ENCODE peak calls at places on chromosome 12, in nine cellular contexts. E, I, U, X, B, Z, K, O and Y are unnamed samples.

GRCh38 chr12:77796775-77797174 is 33.9 kb upstream of the NAV3 start:
- DNase-seq in E (no peak), I (no peak), U (peak; percentile 70), X (peak; percentile 55), B (no peak), Z (no peak), K (peak; percentile 4), O (no peak), Y (no peak)

GRCh38 chr12:31206038-31206670 is 119.8 kb downstream of the SINHCAF start:
- DNase-seq in E (peak; percentile 44), I (no peak), U (peak; percentile 84), X (peak; percentile 92), B (peak; percentile 75), Z (no peak), K (peak; percentile 29), O (no peak), Y (peak; percentile 98)

GRCh38 chr12:120399531-120399930 is 30.6 kb upstream of the MSI1 start:
- DNase-seq in E (no peak), I (no peak), U (peak; percentile 87), X (peak; percentile 50), B (no peak), Z (no peak), K (peak; percentile 37), O (no peak), Y (no peak)

GRCh38 chr12:120110550-120111501 is 5.7 kb downstream of the RAB35 start:
- DNase-seq in E (peak; percentile 72), I (no peak), U (no peak), X (no peak), B (peak; percentile 47), Z (no peak), K (no peak), O (peak; percentile 78), Y (no peak)

GRCh38 chr12:67996347-67996746 is 7.1 kb downstream of the IFNG-AS1 start:
- DNase-seq in E (no peak), I (no peak), U (no peak), X (no peak), B (no peak), Z (no peak), K (no peak), O (no peak), Y (no peak)

GRCh38 chr12:101287357-101287756 is 7.5 kb downstream of the UTP20 start:
- DNase-seq in E (no peak), I (no peak), U (no peak), X (no peak), B (no peak), Z (no peak), K (no peak), O (no peak), Y (no peak)

GRCh38 chr12:69396041-69396440 is 36.5 kb downstream of the YEATS4 start:
- DNase-seq in E (no peak), I (no peak), U (no peak), X (no peak), B (no peak), Z (no peak), K (no peak), O (no peak), Y (no peak)

GRCh38 chr12:110079477-110080400 is 31.4 kb upstream of the C12orf76 start:
- DNase-seq in E (peak; percentile 42), I (no peak), U (no peak), X (peak; percentile 72), B (peak; percentile 28), Z (peak; percentile 33), K (no peak), O (peak; percentile 77), Y (no peak)

GRCh38 chr12:113116875-113117274 is 18.7 kb downstream of the RASAL1 start:
- DNase-seq in E (no peak), I (no peak), U (no peak), X (no peak), B (no peak), Z (no peak), K (no peak), O (no peak), Y (no peak)

GRCh38 chr12:102642199-102642598 is 161.8 kb upstream of the IGF1 start:
- DNase-seq in E (no peak), I (no peak), U (no peak), X (peak; percentile 31), B (no peak), Z (no peak), K (no peak), O (no peak), Y (no peak)

GRCh38 chr12:50188280-50188781 is 21.2 kb upstream of the CERS5 start:
- DNase-seq in E (no peak), I (no peak), U (no peak), X (peak; percentile 71), B (no peak), Z (no peak), K (peak; percentile 20), O (no peak), Y (no peak)

GRCh38 chr12:95258803-95259202 is 41.2 kb downstream of the VEZT start:
- DNase-seq in E (no peak), I (no peak), U (no peak), X (no peak), B (no peak), Z (no peak), K (no peak), O (no peak), Y (no peak)

GRCh38 chr12:89980236-89980635 is 271.6 kb upstream of the ATP2B1 start:
- DNase-seq in E (peak; percentile 31), I (no peak), U (peak; percentile 63), X (peak; percentile 73), B (no peak), Z (no peak), K (no peak), O (no peak), Y (no peak)

GRCh38 chr12:21823581-21823980 is 49.1 kb upstream of the KCNJ8 start:
- DNase-seq in E (peak; percentile 12), I (no peak), U (peak; percentile 51), X (peak; percentile 6), B (peak; percentile 18), Z (no peak), K (peak; percentile 5), O (no peak), Y (no peak)

GRCh38 chr12:79424109-79424721 is 266.5 kb downstream of the PAWR start:
- DNase-seq in E (no peak), I (no peak), U (peak; percentile 91), X (peak; percentile 93), B (no peak), Z (peak; percentile 54), K (peak; percentile 48), O (no peak), Y (peak; percentile 76)

GRCh38 chr12:108721824-108722223 is 9.5 kb downstream of the CORO1C start:
- DNase-seq in E (no peak), I (no peak), U (no peak), X (no peak), B (no peak), Z (no peak), K (no peak), O (no peak), Y (no peak)

GRCh38 chr12:128813392-128813791 is 10.4 kb downstream of the SLC15A4 start:
- DNase-seq in E (no peak), I (no peak), U (no peak), X (no peak), B (no peak), Z (no peak), K (peak; percentile 44), O (no peak), Y (no peak)

GRCh38 chr12:131218291-131219172 is 264.8 kb downstream of the ADGRD1 start:
- DNase-seq in E (no peak), I (no peak), U (no peak), X (no peak), B (peak; percentile 61), Z (peak; percentile 30), K (no peak), O (no peak), Y (no peak)

GRCh38 chr12:63882844-63883243 is 38.3 kb downstream of the SRGAP1 start:
- DNase-seq in E (no peak), I (no peak), U (peak; percentile 53), X (no peak), B (peak; percentile 60), Z (no peak), K (no peak), O (no peak), Y (no peak)

GRCh38 chr12:52139579-52140062 is 52.2 kb downstream of the KRT80 start:
- DNase-seq in E (no peak), I (peak; percentile 48), U (peak; percentile 32), X (no peak), B (peak; percentile 86), Z (no peak), K (peak; percentile 69), O (no peak), Y (no peak)

GRCh38 chr12:100988278-100988625 is 193.7 kb downstream of the ANO4 start:
- DNase-seq in E (no peak), I (no peak), U (no peak), X (no peak), B (peak; percentile 22), Z (no peak), K (no peak), O (no peak), Y (no peak)

GRCh38 chr12:124153396-124153795 is 141.5 kb upstream of the RFLNA start:
- DNase-seq in E (no peak), I (no peak), U (no peak), X (no peak), B (no peak), Z (no peak), K (no peak), O (no peak), Y (no peak)

GRCh38 chr12:41604830-41605229 is 416.7 kb downstream of the PDZRN4 start:
- DNase-seq in E (no peak), I (no peak), U (peak; percentile 4), X (peak; percentile 8), B (no peak), Z (no peak), K (no peak), O (no peak), Y (no peak)

GRCh38 chr12:108563135-108563803 is 873 bp downstream of the ISCU start:
- DNase-seq in E (peak; percentile 88), I (peak; percentile 44), U (peak; percentile 94), X (peak; percentile 90), B (peak; percentile 89), Z (peak; percentile 95), K (peak; percentile 85), O (peak; percentile 63), Y (peak; percentile 37)

GRCh38 chr12:116692605-116693004 is 45.3 kb downstream of the SPRING1 start:
- DNase-seq in E (no peak), I (no peak), U (no peak), X (no peak), B (no peak), Z (no peak), K (no peak), O (no peak), Y (no peak)